ENCODE peak calls at places on chromosome 5, in ten cellular contexts. V is adipocyte, F is PC-3, Q is neural progenitor cell, U is mesendoderm, H is astrocyte, D is SK-N-SH, J is fibroblast of lung, B is GM23248, S is endothelial cell of umbilical vein. A is an unnamed sample.

GRCh38 chr5:179759961-179760541 is 27.4 kb downstream of the MAML1 start:
- DNase-seq in V (no peak), F (no peak), Q (no peak), U (no peak), H (no peak), D (peak), J (no peak), B (no peak), S (no peak), A (no peak)

GRCh38 chr5:119022017-119022745 is 33.8 kb upstream of the DTWD2 start:
- DNase-seq in V (peak), F (peak), Q (peak), U (peak), H (peak), D (peak), J (peak), B (peak), S (peak), A (no peak)

GRCh38 chr5:34833991-34834793 is 4.8 kb upstream of the TTC23L start:
- DNase-seq in V (peak), F (no peak), Q (no peak), U (peak), H (no peak), D (no peak), J (no peak), B (no peak), S (no peak), A (no peak)

GRCh38 chr5:81751836-81752643 is 1.1 kb upstream of the SSBP2 start:
- DNase-seq in V (no peak), F (no peak), Q (peak), U (peak), H (no peak), D (no peak), J (no peak), B (peak), S (peak), A (peak)

GRCh38 chr5:115695290-115695689 is 69.5 kb upstream of the TMED7 start:
- DNase-seq in V (no peak), F (no peak), Q (no peak), U (no peak), H (no peak), D (no peak), J (no peak), B (no peak), S (no peak), A (no peak)

GRCh38 chr5:124544366-124545055 is 201.9 kb downstream of the ZNF608 start:
- DNase-seq in V (no peak), F (peak), Q (no peak), U (peak), H (peak), D (no peak), J (peak), B (peak), S (no peak), A (no peak)

GRCh38 chr5:132503244-132503643 is 12.7 kb upstream of the IRF1 start:
- DNase-seq in V (no peak), F (no peak), Q (no peak), U (no peak), H (no peak), D (no peak), J (no peak), B (no peak), S (no peak), A (no peak)

GRCh38 chr5:1414311-1415058 is 30.8 kb downstream of the SLC6A3 start:
- DNase-seq in V (no peak), F (peak), Q (no peak), U (no peak), H (no peak), D (peak), J (no peak), B (peak), S (no peak), A (peak)

GRCh38 chr5:141701341-141702119 is 19.5 kb upstream of the ARAP3 start:
- DNase-seq in V (no peak), F (no peak), Q (no peak), U (no peak), H (no peak), D (no peak), J (no peak), B (no peak), S (no peak), A (no peak)

GRCh38 chr5:1136814-1137213 is 25.0 kb upstream of the SLC12A7 start:
- DNase-seq in V (no peak), F (no peak), Q (no peak), U (no peak), H (no peak), D (no peak), J (no peak), B (no peak), S (no peak), A (no peak)

GRCh38 chr5:158530111-158530510 is 569.6 kb downstream of the EBF1 start:
- DNase-seq in V (peak), F (no peak), Q (no peak), U (no peak), H (no peak), D (no peak), J (no peak), B (no peak), S (no peak), A (no peak)

GRCh38 chr5:154368041-154368800 is 77.6 kb upstream of the SAP30L start:
- DNase-seq in V (peak), F (peak), Q (peak), U (peak), H (peak), D (peak), J (peak), B (peak), S (peak), A (no peak)

GRCh38 chr5:180441577-180441976 is 52.6 kb upstream of the CNOT6 start:
- DNase-seq in V (peak), F (no peak), Q (no peak), U (peak), H (no peak), D (no peak), J (no peak), B (no peak), S (no peak), A (peak)

GRCh38 chr5:141345327-141345726 is 1.7 kb downstream of the PCDHGA3 start:
- DNase-seq in V (no peak), F (no peak), Q (no peak), U (no peak), H (no peak), D (no peak), J (no peak), B (no peak), S (no peak), A (no peak)

GRCh38 chr5:88298425-88298824 is 29.8 kb upstream of the TMEM161B start:
- DNase-seq in V (peak), F (peak), Q (no peak), U (no peak), H (peak), D (no peak), J (peak), B (peak), S (no peak), A (no peak)

GRCh38 chr5:163478126-163478981 is 17.9 kb downstream of the HMMR start:
- DNase-seq in V (peak), F (peak), Q (no peak), U (no peak), H (peak), D (no peak), J (peak), B (peak), S (peak), A (no peak)

GRCh38 chr5:149238540-149238939 is 33.1 kb upstream of the AFAP1L1 start:
- DNase-seq in V (peak), F (no peak), Q (no peak), U (peak), H (no peak), D (no peak), J (no peak), B (no peak), S (no peak), A (no peak)

GRCh38 chr5:98309785-98310566 is 463.5 kb upstream of the RGMB start:
- DNase-seq in V (peak), F (peak), Q (peak), U (peak), H (peak), D (no peak), J (peak), B (peak), S (peak), A (no peak)

GRCh38 chr5:84438456-84438855 is 53.8 kb upstream of the EDIL3 start:
- DNase-seq in V (no peak), F (no peak), Q (no peak), U (no peak), H (peak), D (no peak), J (peak), B (no peak), S (no peak), A (no peak)

GRCh38 chr5:133993152-133993548 is 11.6 kb downstream of the VDAC1 start:
- DNase-seq in V (peak), F (peak), Q (no peak), U (no peak), H (peak), D (no peak), J (peak), B (peak), S (peak), A (no peak)

GRCh38 chr5:74141053-74141452 is 499.5 kb downstream of the ENC1 start:
- DNase-seq in V (peak), F (peak), Q (no peak), U (no peak), H (peak), D (no peak), J (peak), B (peak), S (peak), A (no peak)

GRCh38 chr5:27876071-27876470 is 837.7 kb upstream of the CDH9 start:
- DNase-seq in V (no peak), F (no peak), Q (no peak), U (no peak), H (peak), D (no peak), J (peak), B (no peak), S (no peak), A (no peak)

GRCh38 chr5:122515709-122516431 is 203.8 kb downstream of the SNCAIP start:
- DNase-seq in V (peak), F (peak), Q (peak), U (peak), H (peak), D (peak), J (peak), B (peak), S (peak), A (no peak)

GRCh38 chr5:36239370-36240293 is 2.1 kb downstream of the NADK2 start:
- DNase-seq in V (no peak), F (peak), Q (no peak), U (no peak), H (no peak), D (no peak), J (no peak), B (peak), S (no peak), A (no peak)

GRCh38 chr5:111070272-111071134 is 1.0 kb upstream of the TSLP start:
- DNase-seq in V (no peak), F (no peak), Q (peak), U (peak), H (peak), D (no peak), J (peak), B (peak), S (peak), A (peak)

GRCh38 chr5:68757813-68758212 is 336.0 kb upstream of the SLC30A5 start:
- DNase-seq in V (no peak), F (no peak), Q (no peak), U (no peak), H (no peak), D (peak), J (no peak), B (no peak), S (no peak), A (no peak)
- H3K9ac ChIP-seq in V (no peak), F (no peak), Q (no peak), U (no peak), H (no peak), D (no peak), J (no peak), B (no peak), S (no peak), A (no peak)

GRCh38 chr5:68230285-68230684 is 14.7 kb downstream of the PIK3R1 start:
- DNase-seq in V (no peak), F (no peak), Q (no peak), U (no peak), H (no peak), D (no peak), J (no peak), B (no peak), S (no peak), A (no peak)
- H3K9ac ChIP-seq in V (no peak), F (no peak), Q (no peak), U (no peak), H (no peak), D (no peak), J (no peak), B (no peak), S (no peak), A (no peak)

DNA sequence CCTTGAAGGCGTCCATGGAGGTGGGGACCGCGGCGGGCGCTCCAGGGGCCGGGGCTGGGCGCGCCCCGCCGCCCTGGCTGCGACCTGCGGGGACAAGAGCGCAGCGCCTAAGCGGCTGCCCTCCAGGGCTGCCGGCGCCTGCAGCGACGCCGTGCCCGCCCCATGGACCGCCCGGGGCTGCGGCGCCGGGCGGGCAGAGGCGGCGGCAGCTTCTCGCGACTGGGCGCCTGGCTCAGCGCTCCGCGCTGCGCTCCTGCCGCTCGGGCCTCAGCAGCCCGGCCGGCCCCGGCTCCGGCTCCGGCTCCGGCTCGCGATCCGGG is 202 bp downstream of the PITX1 start:
- DNase-seq in V (no peak), F (no peak), Q (peak), U (no peak), H (no peak), D (no peak), J (no peak), B (peak), S (no peak), A (no peak)
- H3K9ac ChIP-seq in V (peak), F (peak), Q (no peak), U (peak), H (no peak), D (no peak), J (peak), B (no peak), S (no peak), A (no peak)

GRCh38 chr5:172046613-172047012 is 40.2 kb upstream of the FBXW11 start:
- DNase-seq in V (no peak), F (no peak), Q (no peak), U (no peak), H (no peak), D (no peak), J (no peak), B (no peak), S (no peak), A (no peak)
- H3K9ac ChIP-seq in V (no peak), F (no peak), Q (no peak), U (no peak), H (no peak), D (no peak), J (no peak), B (no peak), S (no peak), A (no peak)

GRCh38 chr5:54062958-54063357 is 247.4 kb downstream of the ARL15 start:
- DNase-seq in V (peak), F (no peak), Q (no peak), U (peak), H (peak), D (no peak), J (peak), B (peak), S (peak), A (no peak)
- H3K9ac ChIP-seq in V (peak), F (no peak), Q (no peak), U (no peak), H (peak), D (peak), J (no peak), B (peak), S (no peak), A (no peak)

GRCh38 chr5:172853355-172853975 is 19.4 kb downstream of the ERGIC1 start:
- DNase-seq in V (peak), F (no peak), Q (no peak), U (peak), H (no peak), D (no peak), J (peak), B (peak), S (no peak), A (no peak)
- H3K9ac ChIP-seq in V (peak), F (no peak), Q (no peak), U (peak), H (peak), D (no peak), J (peak), B (peak), S (no peak), A (no peak)

GRCh38 chr5:61319388-61320146 is 12.5 kb upstream of the ZSWIM6 start:
- DNase-seq in V (no peak), F (no peak), Q (peak), U (peak), H (no peak), D (peak), J (peak), B (no peak), S (peak), A (no peak)
- H3K9ac ChIP-seq in V (no peak), F (no peak), Q (no peak), U (no peak), H (no peak), D (no peak), J (no peak), B (no peak), S (peak), A (peak)

DNA sequence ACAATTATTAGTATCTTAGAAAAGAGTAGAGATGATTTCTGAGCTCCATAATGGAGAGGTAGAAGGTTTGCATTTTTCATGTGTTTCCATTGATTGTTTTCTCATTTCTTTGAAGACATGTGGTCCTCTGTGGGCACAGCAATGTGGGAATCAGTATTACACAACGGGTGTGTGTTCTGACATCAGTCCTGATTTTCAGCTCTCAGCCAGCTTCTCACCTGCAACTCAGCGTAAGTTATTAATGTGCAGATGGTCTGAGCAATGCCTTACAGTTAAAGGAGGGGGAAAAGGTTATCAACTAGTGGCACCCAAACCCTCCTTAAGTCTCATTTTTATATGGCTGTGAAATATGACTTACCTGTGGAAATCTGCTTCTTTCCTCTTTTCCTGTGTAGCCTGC is 59.1 kb downstream of the ITGA2 start:
- DNase-seq in V (no peak), F (no peak), Q (no peak), U (no peak), H (no peak), D (no peak), J (no peak), B (no peak), S (no peak), A (no peak)
- H3K9ac ChIP-seq in V (no peak), F (no peak), Q (no peak), U (no peak), H (no peak), D (no peak), J (no peak), B (no peak), S (no peak), A (no peak)